ENCODE peak calls at places on chromosome 5, in ten cellular contexts. B is mesenteric fat pad, D is esophagus squamous epithelium, P is T-helper 1 cell, S is astrocyte of the spinal cord, C is erythroblast, Y is NAMALWA, O is GM12892, G is left lung, K is astrocyte. E is an unnamed sample.

GRCh38 chr5:5658226-5658625 is 235.7 kb downstream of the ICE1 start:
- DNase-seq in C (no peak), P (no peak), O (no peak), Y (no peak), G (peak), S (peak), K (peak), B (no peak), D (no peak), E (no peak)

GRCh38 chr5:127367912-127368468 is 77.4 kb downstream of the MEGF10 start:
- DNase-seq in Y (no peak), D (no peak), G (no peak), C (no peak), S (no peak), O (no peak), P (no peak), K (no peak), B (no peak), E (no peak)

GRCh38 chr5:139644646-139645494 is 3.3 kb upstream of the CXXC5 start:
- DNase-seq in D (no peak), Y (no peak), C (no peak), G (peak), B (peak), O (no peak), P (no peak), S (no peak), K (no peak), E (no peak)

GRCh38 chr5:95864944-95865504 is 42.5 kb upstream of the GLRX start:
- DNase-seq in G (no peak), S (no peak), P (no peak), B (no peak), K (no peak), O (no peak), D (no peak), Y (no peak), C (no peak), E (no peak)

GRCh38 chr5:75828029-75828428 is 110.8 kb upstream of the POC5 start:
- DNase-seq in G (no peak), B (no peak), O (no peak), C (no peak), S (no peak), D (no peak), K (no peak), P (no peak), Y (no peak), E (no peak)

GRCh38 chr5:79962580-79963222 is 28.4 kb downstream of the MTX3 start:
- DNase-seq in B (no peak), S (peak), K (peak), G (no peak), D (no peak), O (no peak), Y (no peak), C (no peak), P (no peak), E (no peak)

GRCh38 chr5:68292316-68292715 is 76.8 kb downstream of the PIK3R1 start:
- DNase-seq in D (no peak), P (no peak), B (no peak), O (no peak), K (peak), C (no peak), G (no peak), Y (no peak), S (peak), E (no peak)

GRCh38 chr5:125612356-125613149 is 810.7 kb upstream of the GRAMD2B start:
- DNase-seq in Y (no peak), G (no peak), C (no peak), D (no peak), K (no peak), S (no peak), B (no peak), O (no peak), P (no peak), E (no peak)

GRCh38 chr5:179407191-179408175 is 62.2 kb upstream of the ADAMTS2 start:
- DNase-seq in O (no peak), D (no peak), B (peak), C (no peak), P (no peak), Y (no peak), G (no peak), S (no peak), K (no peak), E (no peak)

E was measured in naive thymus-derived CD4-positive, alpha-beta T cell.